ENCODE peak calls at places on chromosome 1, in eight cellular contexts. Y is stomach, H is fibroblast of lung, S is bronchial epithelial cell, G is esophagus squamous epithelium, U is heart right ventricle, N is BJ, X is mucosa of descending colon. Q is an unnamed sample. For H3K36me3, the result is how much of the 10 kb centered on the place peaks cover.

GRCh38 chr1:55696181-55696580 is 481.0 kb upstream of the USP24 start:
- DNase-seq in G (no peak), S (peak), N (peak), U (no peak), Y (no peak), H (peak), X (no peak), Q (no peak)

GRCh38 chr1:229230136-229230892 is 40.6 kb upstream of the RAB4A start:
- DNase-seq in U (no peak), X (no peak), Y (no peak), H (no peak), G (no peak), N (no peak), S (peak), Q (no peak)

GRCh38 chr1:229124471-229125198 is 146.3 kb upstream of the RAB4A start:
- DNase-seq in S (no peak), U (no peak), X (no peak), Y (peak), H (no peak), G (no peak), N (no peak), Q (no peak)

GRCh38 chr1:181936768-181937581 is 124.5 kb downstream of the ZNF648 start:
- DNase-seq in G (no peak), X (no peak), Y (peak), U (peak), N (no peak), H (no peak), S (peak), Q (peak)

GRCh38 chr1:11273595-11274234 is 717 bp downstream of the UBIAD1 start:
- DNase-seq in S (no peak), N (no peak), G (no peak), X (no peak), H (no peak), Y (no peak), U (no peak), Q (no peak)

GRCh38 chr1:154325583-154326545 is 539 bp downstream of the ATP8B2 start:
- DNase-seq in S (peak), X (no peak), G (no peak), U (peak), Y (peak), N (peak), H (peak), Q (peak)

GRCh38 chr1:202964755-202965440 is 2.2 kb downstream of the CYB5R1 start:
- DNase-seq in S (peak), U (peak), Y (peak), N (no peak), H (no peak), G (no peak), X (no peak), Q (no peak)

GRCh38 chr1:30464187-30464617 is 259.2 kb downstream of the MATN1 start:
- DNase-seq in H (no peak), X (no peak), S (no peak), U (no peak), N (no peak), Y (no peak), G (no peak), Q (no peak)

GRCh38 chr1:30413111-30413440 is 310.3 kb downstream of the MATN1 start:
- DNase-seq in S (no peak), U (no peak), G (no peak), X (no peak), Y (peak), H (no peak), N (no peak), Q (no peak)

GRCh38 chr1:118989878-118990378 is 1.8 kb upstream of the TBX15 start:
- DNase-seq in U (no peak), N (no peak), Y (no peak), H (no peak), S (no peak), X (no peak), G (no peak), Q (no peak)

GRCh38 chr1:9293512-9294439 is 1.1 kb downstream of the SPSB1 start:
- DNase-seq in Y (peak), X (no peak), H (peak), U (no peak), S (peak), G (no peak), N (no peak), Q (no peak)

GRCh38 chr1:177780096-177780700 is 189.7 kb downstream of the SEC16B start:
- DNase-seq in U (no peak), S (peak), N (no peak), X (no peak), Y (no peak), G (no peak), H (peak), Q (no peak)

GRCh38 chr1:212161231-212161781 is 123.9 kb upstream of the PPP2R5A start:
- DNase-seq in X (no peak), N (peak), S (peak), Y (no peak), H (peak), G (no peak), U (no peak), Q (no peak)

GRCh38 chr1:112417985-112418607 is 22.1 kb downstream of the CTTNBP2NL start:
- DNase-seq in Y (no peak), S (no peak), X (no peak), N (no peak), H (peak), G (no peak), U (no peak), Q (no peak)

GRCh38 chr1:24275510-24275909 is 43.6 kb upstream of the GRHL3 start:
- DNase-seq in G (no peak), H (peak), N (no peak), X (no peak), S (peak), U (no peak), Y (no peak), Q (no peak)

GRCh38 chr1:212432163-212432705 is 486 bp upstream of the NENF start:
- DNase-seq in U (no peak), Y (no peak), S (peak), G (no peak), X (no peak), N (no peak), H (no peak), Q (no peak)

GRCh38 chr1:84300991-84301758 is at the start of gene SAMD13:
- DNase-seq in X (no peak), G (no peak), H (peak), S (peak), U (peak), N (no peak), Y (peak), Q (peak)

GRCh38 chr1:206772228-206773002 is at the start of gene IL10:
- DNase-seq in G (no peak), S (no peak), Y (no peak), U (no peak), H (no peak), X (no peak), N (no peak), Q (no peak)

GRCh38 chr1:1285618-1286311 is 5.5 kb downstream of the SCNN1D start:
- DNase-seq in Y (no peak), N (no peak), H (no peak), G (no peak), X (peak), S (no peak), U (no peak), Q (peak)

GRCh38 chr1:247721222-247721621 is 4.8 kb upstream of the OR6F1 start:
- DNase-seq in S (no peak), H (no peak), U (no peak), N (no peak), Y (no peak), G (no peak), X (no peak), Q (no peak)

GRCh38 chr1:216194721-216195120 is 228.5 kb downstream of the USH2A start:
- DNase-seq in X (no peak), U (no peak), Y (no peak), G (no peak), S (no peak), N (no peak), H (no peak), Q (no peak)

GRCh38 chr1:43779805-43780403 is 72.6 kb downstream of the ST3GAL3 start:
- DNase-seq in U (no peak), G (no peak), S (no peak), X (no peak), N (no peak), H (no peak), Y (no peak), Q (no peak)

GRCh38 chr1:99969260-99969728 is 502 bp upstream of the SLC35A3 start:
- DNase-seq in Y (no peak), S (peak), X (no peak), G (no peak), H (no peak), N (no peak), U (no peak), Q (no peak)

GRCh38 chr1:95127380-95127779 is 10.2 kb downstream of the TLCD4 start:
- DNase-seq in Y (no peak), H (no peak), S (no peak), N (no peak), U (no peak), G (no peak), X (no peak), Q (no peak)

GRCh38 chr1:66711420-66711819 is 40.8 kb upstream of the DYNLT5 start:
- DNase-seq in S (peak), G (no peak), X (no peak), N (no peak), Y (no peak), U (no peak), H (no peak), Q (no peak)

GRCh38 chr1:160884579-160884978 is 401 bp downstream of the ITLN1 start:
- DNase-seq in H (no peak), S (peak), N (no peak), Y (no peak), X (no peak), G (no peak), U (no peak), Q (no peak)

GRCh38 chr1:34656299-34656698 is 98.5 kb upstream of the GJB5 start:
- DNase-seq in U (no peak), S (no peak), G (no peak), Y (no peak), N (no peak), X (no peak), H (no peak), Q (no peak)

GRCh38 chr1:70764747-70765146 is 282.9 kb downstream of the PTGER3 start:
- DNase-seq in Y (no peak), X (no peak), U (no peak), S (no peak), N (no peak), H (no peak), G (no peak), Q (no peak)

GRCh38 chr1:183831336-183831735 is 26.4 kb downstream of the RGL1 start:
- DNase-seq in X (no peak), U (no peak), Y (no peak), S (no peak), N (no peak), H (no peak), G (no peak), Q (no peak)

GRCh38 chr1:238052496-238053266 is 162.0 kb upstream of the ZP4 start:
- DNase-seq in N (no peak), Y (no peak), U (no peak), S (peak), G (no peak), X (no peak), H (no peak), Q (no peak)

GRCh38 chr1:56645663-56646330 is 683 bp downstream of the PRKAA2 start:
- DNase-seq in H (peak), U (no peak), G (no peak), X (peak), N (no peak), S (no peak), Y (peak), Q (no peak)

GRCh38 chr1:226571901-226572300 is 23.3 kb downstream of the STUM start:
- DNase-seq in N (no peak), H (no peak), X (no peak), Y (no peak), U (no peak), S (no peak), G (no peak), Q (no peak)

GRCh38 chr1:65090406-65090805 is 57.6 kb upstream of the AK4 start:
- DNase-seq in G (no peak), Y (no peak), U (no peak), X (no peak), S (no peak), N (no peak), H (no peak), Q (no peak)

GRCh38 chr1:236514703-236515442 is 8.9 kb upstream of the LGALS8 start:
- DNase-seq in N (no peak), H (no peak), X (no peak), Y (no peak), G (no peak), S (no peak), U (no peak), Q (no peak)

GRCh38 chr1:117606608-117607261 is 887 bp downstream of the TENT5C start:
- DNase-seq in N (no peak), U (peak), G (no peak), X (peak), S (peak), H (peak), Y (peak), Q (peak)

GRCh38 chr1:180257461-180257860 is 27.4 kb downstream of the LHX4 start:
- DNase-seq in N (no peak), U (no peak), H (no peak), X (no peak), S (no peak), G (no peak), Y (no peak), Q (no peak)

GRCh38 chr1:180254854-180255253 is 24.8 kb downstream of the LHX4 start:
- DNase-seq in X (no peak), U (no peak), Y (no peak), S (no peak), N (no peak), G (no peak), H (no peak), Q (no peak)

GRCh38 chr1:180257028-180257386 is 26.9 kb downstream of the LHX4 start:
- DNase-seq in H (no peak), S (no peak), Y (no peak), X (no peak), N (no peak), U (no peak), G (no peak), Q (no peak)

GRCh38 chr1:180255538-180256352 is 25.7 kb downstream of the LHX4 start:
- DNase-seq in X (no peak), N (no peak), G (no peak), H (no peak), S (no peak), U (no peak), Y (no peak), Q (no peak)

GRCh38 chr1:180256353-180257027 is 26.4 kb downstream of the LHX4 start:
- DNase-seq in N (no peak), U (no peak), G (no peak), X (no peak), S (no peak), H (no peak), Y (no peak), Q (no peak)
- H3K36me3 ChIP-seq in N (under half), U (under half), G (under half), X (under half), S (under half), H (under half), Y (under half), Q (under half)

GRCh38 chr1:201266774-201267173 is 16.5 kb upstream of the PKP1 start:
- DNase-seq in X (no peak), G (no peak), S (peak), H (peak), U (no peak), N (peak), Y (peak), Q (no peak)
- H3K4me3 ChIP-seq in X (no peak), G (no peak), S (no peak), H (no peak), U (no peak), N (no peak), Y (no peak), Q (no peak)

GRCh38 chr1:15941044-15941840 is 34.7 kb downstream of the ZBTB17 start:
- DNase-seq in Y (peak), U (no peak), S (no peak), N (no peak), G (no peak), H (no peak), X (no peak), Q (no peak)
- H3K36me3 ChIP-seq in Y (half or more), U (half or more), S (under half), N (under half), G (half or more), H (under half), X (under half), Q (half or more)

GRCh38 chr1:156387899-156388813 is 19.1 kb downstream of the RHBG start:
- DNase-seq in H (no peak), S (no peak), N (no peak), Y (no peak), X (no peak), G (no peak), U (no peak), Q (no peak)
- H3K4me3 ChIP-seq in H (no peak), S (no peak), N (no peak), Y (peak), X (no peak), G (peak), U (no peak), Q (no peak)